ENCODE peak calls at places on chromosomes 11 and 22, in seven cellular contexts. F, D, Z, M, B, G and A are unnamed samples.

GRCh38 chr11:94897330-94897768 is 76.0 kb downstream of the CWC15 start:
- DNase-seq in F (peak; percentile 73), D (no peak), Z (no peak), M (peak; percentile 44), B (no peak), G (peak; percentile 53), A (no peak)

GRCh38 chr11:107741044-107741823 is 29.4 kb upstream of the SLN start:
- DNase-seq in F (peak; percentile 57), D (no peak), Z (no peak), M (no peak), B (no peak), G (peak; percentile 36), A (no peak)

GRCh38 chr11:111352935-111353695 is 26.0 kb downstream of the POU2AF1 start:
- DNase-seq in F (no peak), D (no peak), Z (no peak), M (no peak), B (no peak), G (no peak), A (no peak)

GRCh38 chr11:64069401-64070300 is 33.9 kb downstream of the FLRT1 start:
- DNase-seq in F (no peak), D (no peak), Z (no peak), M (no peak), B (no peak), G (no peak), A (no peak)

GRCh38 chr11:57547854-57548377 is 10.5 kb downstream of the SMTNL1 start:
- DNase-seq in F (no peak), D (no peak), Z (no peak), M (peak; percentile 79), B (no peak), G (no peak), A (no peak)

GRCh38 chr11:4607111-4607510 is 920 bp downstream of the TRIM68 start:
- DNase-seq in F (peak; percentile 29), D (no peak), Z (no peak), M (no peak), B (no peak), G (no peak), A (no peak)

GRCh38 chr11:111604392-111605009 is 2.3 kb downstream of the SIK2 start:
- DNase-seq in F (peak; percentile 57), D (no peak), Z (no peak), M (no peak), B (no peak), G (no peak), A (no peak)

GRCh38 chr22:17606472-17606871 is 22.1 kb downstream of the ATP6V1E1 start:
- DNase-seq in F (peak; percentile 74), D (no peak), Z (no peak), M (no peak), B (no peak), G (no peak), A (no peak)

GRCh38 chr22:29859976-29860766 is 22.1 kb upstream of the ASCC2 start:
- DNase-seq in F (no peak), D (peak; percentile 7), Z (no peak), M (no peak), B (no peak), G (no peak), A (no peak)

GRCh38 chr22:22037229-22037628 is 54.6 kb upstream of the TOP3B start:
- DNase-seq in F (no peak), D (no peak), Z (no peak), M (no peak), B (no peak), G (no peak), A (no peak)

GRCh38 chr11:118572914-118573550 is 823 bp downstream of the ARCN1 start:
- DNase-seq in F (peak; percentile 40), D (no peak), Z (no peak), M (no peak), B (no peak), G (no peak), A (no peak)

GRCh38 chr11:131118247-131118646 is 202.0 kb upstream of the SNX19 start:
- DNase-seq in F (no peak), D (no peak), Z (peak; percentile 36), M (no peak), B (no peak), G (no peak), A (no peak)

GRCh38 chr11:133536198-133536597 is 3.9 kb upstream of the OPCML start:
- DNase-seq in F (no peak), D (no peak), Z (no peak), M (no peak), B (no peak), G (no peak), A (no peak)

GRCh38 chr22:45320326-45320976 is 10.7 kb downstream of the FAM118A start:
- DNase-seq in F (no peak), D (no peak), Z (no peak), M (no peak), B (no peak), G (no peak), A (no peak)

GRCh38 chr11:75536786-75537629 is 11.3 kb upstream of the GDPD5 start:
- DNase-seq in F (no peak), D (no peak), Z (no peak), M (no peak), B (no peak), G (no peak), A (no peak)

GRCh38 chr11:68373810-68374501 is 61.6 kb downstream of the LRP5 start:
- DNase-seq in F (peak; percentile 48), D (no peak), Z (no peak), M (no peak), B (no peak), G (no peak), A (no peak)

GRCh38 chr11:96267001-96267489 is 76.0 kb downstream of the MAML2 start:
- DNase-seq in F (no peak), D (no peak), Z (no peak), M (no peak), B (no peak), G (no peak), A (no peak)

GRCh38 chr11:96267490-96268010 is 75.4 kb downstream of the MAML2 start:
- DNase-seq in F (peak; percentile 40), D (no peak), Z (no peak), M (no peak), B (no peak), G (no peak), A (no peak)

GRCh38 chr11:96264364-96264763 is 78.6 kb downstream of the MAML2 start:
- DNase-seq in F (no peak), D (no peak), Z (no peak), M (no peak), B (no peak), G (no peak), A (no peak)

GRCh38 chr11:96265236-96265737 is 77.7 kb downstream of the MAML2 start:
- DNase-seq in F (no peak), D (no peak), Z (no peak), M (no peak), B (no peak), G (no peak), A (no peak)

DNA sequence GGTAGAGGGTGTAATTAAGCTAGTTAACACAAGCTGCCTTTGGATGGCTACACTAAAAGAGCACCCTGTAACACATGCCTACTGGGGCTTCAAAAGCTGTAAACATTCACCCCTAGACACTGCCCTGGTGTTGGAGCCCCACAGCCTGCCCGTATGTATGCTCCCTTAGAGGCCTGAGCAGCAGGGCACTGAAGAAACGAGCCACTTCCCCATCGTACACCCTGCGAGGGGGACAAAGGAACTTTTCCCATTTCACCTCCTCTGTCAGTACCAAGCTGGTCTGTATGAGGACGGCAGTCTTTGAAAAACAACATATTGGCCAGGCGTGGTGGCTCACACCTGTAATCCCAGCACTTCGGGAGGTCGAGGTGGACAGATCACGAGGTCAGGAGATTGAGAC is 77.0 kb downstream of the MAML2 start:
- DNase-seq in F (no peak), D (no peak), Z (no peak), M (no peak), B (no peak), G (no peak), A (no peak)
- TF ChIP-seq CTCF in F (no peak), D (no peak), Z (no peak), M (no peak), B (no peak), G (no peak), A (no peak)

GRCh38 chr11:113695207-113695606 is 10.9 kb downstream of the TMPRSS5 start:
- DNase-seq in F (no peak), D (no peak), Z (no peak), M (no peak), B (no peak), G (no peak), A (no peak)

GRCh38 chr11:113689711-113690618 is 16.1 kb downstream of the TMPRSS5 start:
- DNase-seq in F (no peak), D (no peak), Z (no peak), M (no peak), B (no peak), G (no peak), A (no peak)

GRCh38 chr11:113694390-113694789 is 11.7 kb downstream of the TMPRSS5 start:
- DNase-seq in F (no peak), D (no peak), Z (no peak), M (no peak), B (no peak), G (no peak), A (no peak)

GRCh38 chr11:113693030-113693429 is 13.1 kb downstream of the TMPRSS5 start:
- DNase-seq in F (no peak), D (no peak), Z (no peak), M (no peak), B (no peak), G (no peak), A (no peak)

DNA sequence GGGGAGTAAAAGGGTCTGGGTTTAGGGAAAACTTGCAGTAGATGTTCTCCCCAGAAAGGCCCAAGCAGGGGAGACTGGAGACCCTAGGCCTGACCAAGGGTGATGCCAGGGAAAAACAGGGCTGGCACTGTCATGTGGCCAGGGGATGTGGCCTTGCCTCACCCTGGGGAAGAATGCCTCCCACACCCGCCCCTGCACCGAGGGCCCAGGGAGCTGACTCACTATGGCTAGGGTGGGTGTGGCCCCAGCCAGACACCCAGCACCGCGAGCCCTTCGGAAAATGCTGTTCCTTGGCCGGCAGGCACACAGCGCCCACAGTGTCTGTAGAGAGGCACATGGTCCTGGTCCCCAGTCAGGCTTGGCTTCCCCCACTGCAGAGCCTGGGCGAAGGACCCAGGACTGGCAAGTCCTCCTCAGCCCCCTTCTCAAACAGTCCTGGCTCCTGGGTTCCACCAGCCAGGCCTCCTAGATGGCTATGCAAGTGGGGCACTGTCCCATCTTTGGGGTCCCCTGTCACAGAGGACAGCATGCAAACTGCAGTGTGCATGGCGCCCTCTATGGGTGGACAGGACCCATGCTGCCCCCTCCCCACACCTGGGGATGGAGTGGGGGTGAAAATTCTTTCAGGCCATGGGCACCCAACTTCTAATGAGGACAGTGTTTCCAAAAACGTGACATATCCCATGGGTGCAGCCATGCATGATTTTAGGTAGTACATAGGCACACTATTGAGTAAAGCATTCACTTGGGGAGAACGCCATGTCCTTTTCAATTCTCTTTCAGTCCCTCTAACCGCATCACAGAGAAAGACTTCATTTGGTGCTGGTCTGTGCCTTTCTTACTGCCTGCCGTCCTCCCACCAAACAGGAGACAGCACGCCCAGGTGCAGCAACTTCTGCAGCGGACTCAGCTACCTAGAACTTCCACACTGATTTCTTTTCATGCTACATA is 15.2 kb downstream of the TMPRSS5 start:
- DNase-seq in F (peak; percentile 50), D (no peak), Z (peak; percentile 78), M (peak; percentile 79), B (no peak), G (no peak), A (no peak)
- TF ChIP-seq CTCF in F (peak; percentile 24), D (no peak), Z (peak; percentile 20), M (no peak), B (peak; percentile 74), G (no peak), A (peak; percentile 18)

GRCh38 chr22:42383287-42383686 is 48.9 kb downstream of the NFAM1 start:
- DNase-seq in F (no peak), D (no peak), Z (no peak), M (no peak), B (no peak), G (no peak), A (no peak)
- TF ChIP-seq CTCF in F (no peak), D (no peak), Z (no peak), M (no peak), B (no peak), G (no peak), A (no peak)

GRCh38 chr22:23242473-23243001 is 62.2 kb downstream of the BCR start:
- DNase-seq in F (no peak), D (no peak), Z (no peak), M (peak; percentile 47), B (no peak), G (no peak), A (no peak)
- TF ChIP-seq CTCF in F (no peak), D (no peak), Z (no peak), M (no peak), B (peak; percentile 40), G (no peak), A (no peak)